ENCODE peak calls at places on chromosome 1, in nine cellular contexts. G is T-helper 1 cell, E is ecto neural progenitor cell, Y is ELR, K is HEK293T, L is breast epithelium, Q is caudate nucleus, C is anterior cingulate cortex, J is ACHN. N is an unnamed sample.

GRCh38 chr1:206941766-206942418 is 4.4 kb downstream of the PIGR start:
- DNase-seq in G (no peak), E (no peak), Y (no peak), K (peak), L (no peak), Q (no peak), C (no peak), J (no peak), N (no peak)

GRCh38 chr1:153929981-153930948 is 7.5 kb upstream of the GATAD2B start:
- DNase-seq in G (no peak), E (no peak), Y (no peak), K (no peak), L (no peak), Q (no peak), C (no peak), J (no peak), N (no peak)

GRCh38 chr1:89566761-89567174 is 42.1 kb downstream of the LRRC8B start:
- DNase-seq in G (no peak), E (no peak), Y (no peak), K (peak), L (no peak), Q (peak), C (no peak), J (no peak), N (peak)

GRCh38 chr1:109821221-109821669 is 57.5 kb upstream of the EPS8L3 start:
- DNase-seq in G (no peak), E (no peak), Y (peak), K (no peak), L (peak), Q (no peak), C (no peak), J (peak), N (no peak)

GRCh38 chr1:115677172-115677542 is 35.4 kb downstream of the VANGL1 start:
- DNase-seq in G (no peak), E (peak), Y (peak), K (no peak), L (no peak), Q (no peak), C (no peak), J (peak), N (no peak)

GRCh38 chr1:216119600-216119999 is 303.6 kb downstream of the USH2A start:
- DNase-seq in G (no peak), E (no peak), Y (peak), K (peak), L (no peak), Q (no peak), C (no peak), J (peak), N (no peak)

GRCh38 chr1:206704239-206704638 is 19.5 kb downstream of the MAPKAPK2 start:
- DNase-seq in G (no peak), E (no peak), Y (no peak), K (no peak), L (no peak), Q (no peak), C (no peak), J (no peak), N (no peak)

GRCh38 chr1:10152709-10153284 is 57.6 kb upstream of the KIF1B start:
- DNase-seq in G (no peak), E (peak), Y (peak), K (peak), L (peak), Q (peak), C (peak), J (peak), N (peak)

GRCh38 chr1:119372493-119373086 is 4.0 kb downstream of the HAO2 start:
- DNase-seq in G (no peak), E (peak), Y (peak), K (peak), L (no peak), Q (no peak), C (no peak), J (no peak), N (no peak)

GRCh38 chr1:114075546-114076249 is 78.0 kb downstream of the SYT6 start:
- DNase-seq in G (no peak), E (no peak), Y (no peak), K (no peak), L (no peak), Q (no peak), C (no peak), J (no peak), N (no peak)

GRCh38 chr1:168960595-168960994 is 145.9 kb upstream of the ATP1B1 start:
- DNase-seq in G (no peak), E (no peak), Y (no peak), K (no peak), L (no peak), Q (peak), C (no peak), J (no peak), N (no peak)